ENCODE peak calls at places on chromosomes 13 and 19, in four cellular contexts. L, F, B and T are unnamed samples.

GRCh38 chr19:33666196-33666595 is 44.4 kb downstream of the CHST8 start:
- DNase-seq in L (no peak), F (no peak), B (no peak), T (no peak)

GRCh38 chr19:17020380-17020779 is 6.2 kb downstream of the CPAMD8 start:
- DNase-seq in L (no peak), F (no peak), B (no peak), T (peak; percentile 34)

GRCh38 chr19:54151362-54152035 is 8.0 kb downstream of the LENG1 start:
- DNase-seq in L (no peak), F (no peak), B (no peak), T (no peak)

GRCh38 chr13:102244617-102245227 is 157.1 kb downstream of the FGF14 start:
- DNase-seq in L (no peak), F (no peak), B (no peak), T (no peak)

GRCh38 chr13:110107568-110108347 is 199.2 kb downstream of the COL4A1 start:
- DNase-seq in L (no peak), F (no peak), B (no peak), T (no peak)

GRCh38 chr13:46164661-46165060 is 17.3 kb downstream of the LCP1 start:
- DNase-seq in L (no peak), F (no peak), B (no peak), T (no peak)

GRCh38 chr19:55590621-55591020 is 8.7 kb downstream of the FIZ1 start:
- DNase-seq in L (peak; percentile 66), F (no peak), B (no peak), T (no peak)

GRCh38 chr13:25911020-25911419 is 140.8 kb downstream of the SHISA2 start:
- DNase-seq in L (no peak), F (peak; percentile 74), B (no peak), T (no peak)

GRCh38 chr13:28438598-28439334 is 56.2 kb downstream of the FLT1 start:
- DNase-seq in L (no peak), F (no peak), B (no peak), T (no peak)

GRCh38 chr13:32125221-32125621 is 93.6 kb downstream of the FRY start:
- DNase-seq in L (no peak), F (no peak), B (no peak), T (no peak)

GRCh38 chr19:8390617-8390981 is 439 bp downstream of the RAB11B start:
- DNase-seq in L (peak; percentile 96), F (peak; percentile 91), B (peak; percentile 81), T (peak; percentile 96)

GRCh38 chr13:32330438-32330837 is 15.1 kb downstream of the BRCA2 start:
- DNase-seq in L (no peak), F (no peak), B (no peak), T (no peak)

GRCh38 chr19:41597600-41598041 is 21.7 kb downstream of the CEACAM21 start:
- DNase-seq in L (peak; percentile 74), F (no peak), B (peak; percentile 39), T (peak; percentile 70)

GRCh38 chr19:55301459-55302331 is 17.9 kb downstream of the BRSK1 start:
- DNase-seq in L (peak; percentile 99), F (peak; percentile 73), B (peak; percentile 68), T (peak; percentile 81)

GRCh38 chr19:13089139-13089856 is 13.4 kb downstream of the LYL1 start:
- DNase-seq in L (peak; percentile 44), F (no peak), B (peak; percentile 30), T (no peak)

DNA sequence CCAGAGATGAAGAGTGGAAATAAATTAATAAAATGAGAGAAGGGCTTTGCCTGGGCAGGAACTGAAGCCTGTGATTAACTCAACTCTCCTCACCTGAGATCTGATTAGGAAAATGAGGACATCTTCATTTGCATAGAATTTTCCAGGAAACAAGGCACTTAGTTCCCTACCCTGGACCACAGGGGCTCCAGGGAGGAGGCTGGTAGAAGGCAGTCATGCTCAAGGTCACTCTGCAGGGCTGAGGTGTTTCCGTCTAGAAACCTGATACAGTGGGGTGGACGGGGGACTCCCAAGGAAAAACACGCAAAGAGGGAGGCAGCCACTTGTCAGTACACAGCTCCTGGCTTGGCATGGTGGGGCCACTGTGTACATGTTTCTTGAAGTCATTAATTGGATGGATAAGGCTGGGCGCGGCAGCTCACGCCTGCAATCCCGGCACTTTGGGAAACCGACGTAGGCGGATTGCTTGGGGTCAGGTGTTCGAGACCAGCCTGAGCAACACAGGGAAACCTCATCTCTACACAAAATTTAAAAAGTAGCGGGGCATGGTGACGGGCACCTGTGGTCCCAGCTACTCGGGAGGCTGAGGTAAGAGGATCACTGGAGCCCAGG is 6.0 kb downstream of the KLK14 start:
- DNase-seq in L (no peak), F (no peak), B (no peak), T (no peak)
- TF ChIP-seq JUN in L (no peak), F (no peak), B (no peak), T (no peak)

DNA sequence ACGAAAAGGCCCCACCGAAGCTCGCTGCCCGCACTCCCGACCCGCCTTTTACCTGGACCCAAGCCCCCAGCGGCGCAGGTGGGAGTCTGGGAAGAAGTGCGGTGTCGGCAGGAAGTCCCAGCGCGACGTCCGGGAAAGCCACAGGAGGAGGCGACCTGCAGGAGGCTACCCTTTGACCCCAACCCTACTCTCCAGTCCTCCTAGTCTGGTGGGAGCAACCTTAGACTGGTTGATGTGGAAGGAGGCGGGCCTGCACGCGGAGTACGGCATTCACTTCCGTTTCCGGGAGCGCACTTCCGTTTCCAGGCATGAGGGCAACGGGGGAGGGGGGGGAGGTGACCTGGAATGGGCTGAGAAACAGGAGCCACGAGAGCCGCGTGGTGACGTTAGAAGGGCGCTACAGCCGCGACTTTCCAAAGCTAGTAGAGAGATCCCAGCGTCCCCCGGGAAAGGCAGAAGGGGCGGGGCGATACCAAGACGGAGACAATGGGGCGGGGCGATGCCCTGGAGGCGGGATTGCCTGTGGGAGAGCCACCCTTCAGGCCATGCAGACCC is 28.5 kb downstream of the ZNF266 start:
- DNase-seq in L (peak; percentile 78), F (peak; percentile 19), B (no peak), T (no peak)
- H3K9ac ChIP-seq in L (no peak overlapping the region), F (no peak overlapping the region), B (no peak overlapping the region), T (no peak overlapping the region)

GRCh38 chr13:39329182-39329639 is 273.8 kb downstream of the LHFPL6 start:
- DNase-seq in L (no peak), F (peak; percentile 71), B (no peak), T (no peak)
- TF ChIP-seq JUN in L (no peak), F (peak; percentile 47), B (no peak), T (no peak)

GRCh38 chr19:31421856-31422255 is 72.6 kb upstream of the TSHZ3 start:
- DNase-seq in L (no peak), F (no peak), B (no peak), T (no peak)

GRCh38 chr19:31418055-31418454 is 68.8 kb upstream of the TSHZ3 start:
- DNase-seq in L (no peak), F (no peak), B (no peak), T (no peak)

GRCh38 chr19:31419871-31420430 is 70.7 kb upstream of the TSHZ3 start:
- DNase-seq in L (no peak), F (no peak), B (no peak), T (no peak)

GRCh38 chr19:31416548-31416947 is 67.3 kb upstream of the TSHZ3 start:
- DNase-seq in L (no peak), F (no peak), B (no peak), T (no peak)

GRCh38 chr19:31418692-31419430 is 69.6 kb upstream of the TSHZ3 start:
- DNase-seq in L (no peak), F (peak; percentile 92), B (no peak), T (no peak)
- H3K9ac ChIP-seq in L (no peak overlapping the region), F (no peak overlapping the region), B (no peak overlapping the region), T (no peak overlapping the region)

GRCh38 chr13:112974125-112974524 is 5.1 kb downstream of the MCF2L start:
- DNase-seq in L (no peak), F (no peak), B (no peak), T (no peak)
- TF ChIP-seq JUN in L (no peak), F (no peak), B (no peak), T (no peak)

GRCh38 chr19:1227313-1227626 is 10.5 kb downstream of the CBARP start:
- DNase-seq in L (no peak), F (no peak), B (no peak), T (no peak)
- H3K9ac ChIP-seq in L (no peak overlapping the region), F (no peak overlapping the region), B (no peak overlapping the region), T (no peak overlapping the region)

GRCh38 chr19:45217193-45217956 is 27.8 kb downstream of the EXOC3L2 start:
- DNase-seq in L (no peak), F (no peak), B (no peak), T (no peak)

GRCh38 chr19:45213031-45213430 is 32.2 kb downstream of the EXOC3L2 start:
- DNase-seq in L (no peak), F (no peak), B (no peak), T (no peak)

GRCh38 chr19:45216677-45217076 is 28.5 kb downstream of the EXOC3L2 start:
- DNase-seq in L (no peak), F (no peak), B (no peak), T (peak; percentile 10)

GRCh38 chr19:45215391-45216191 is 29.6 kb downstream of the EXOC3L2 start:
- DNase-seq in L (no peak), F (no peak), B (no peak), T (peak; percentile 60)

GRCh38 chr19:45211751-45212381 is 33.3 kb downstream of the BLOC1S3 start:
- DNase-seq in L (no peak), F (no peak), B (no peak), T (peak; percentile 46)
- TF ChIP-seq JUN in L (no peak), F (no peak), B (no peak), T (no peak)

DNA sequence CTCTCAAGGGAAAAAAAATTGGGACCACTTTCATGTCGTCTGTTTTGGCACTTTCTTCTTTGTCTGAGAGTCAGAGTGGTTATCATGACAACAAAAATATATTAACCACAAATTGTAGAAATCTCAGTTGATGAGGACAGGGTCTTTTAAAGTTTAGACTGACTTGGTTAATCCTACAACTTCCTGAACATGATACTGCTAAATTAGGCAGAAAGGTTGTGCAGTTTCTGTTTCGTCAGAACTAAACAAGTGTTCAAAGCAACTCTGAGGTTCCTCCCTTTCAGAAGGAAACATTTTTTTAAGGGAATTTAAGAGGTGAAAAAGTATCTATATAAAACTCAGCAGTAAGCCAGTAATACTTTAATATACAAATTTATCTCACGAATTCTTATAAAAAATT is 15.3 kb downstream of the KLF5 start:
- DNase-seq in L (no peak), F (no peak), B (no peak), T (no peak)
- H3K9ac ChIP-seq in L (no peak overlapping the region), F (no peak overlapping the region), B (no peak overlapping the region), T (no peak overlapping the region)

GRCh38 chr13:97538193-97538592 is 104.2 kb downstream of the RAP2A start:
- DNase-seq in L (no peak), F (no peak), B (no peak), T (no peak)

GRCh38 chr13:97539651-97540230 is 105.8 kb downstream of the RAP2A start:
- DNase-seq in L (no peak), F (no peak), B (no peak), T (peak; percentile 10)

GRCh38 chr13:97535619-97536018 is 101.7 kb downstream of the RAP2A start:
- DNase-seq in L (no peak), F (no peak), B (no peak), T (no peak)

GRCh38 chr13:97540696-97541095 is 106.7 kb downstream of the RAP2A start:
- DNase-seq in L (no peak), F (no peak), B (no peak), T (no peak)

GRCh38 chr13:97537110-97537509 is 103.1 kb downstream of the RAP2A start:
- DNase-seq in L (no peak), F (no peak), B (no peak), T (no peak)
- TF ChIP-seq JUN in L (no peak), F (no peak), B (no peak), T (no peak)

GRCh38 chr19:46840157-46840942 is 10.3 kb downstream of the AP2S1 start:
- DNase-seq in L (peak; percentile 68), F (no peak), B (peak; percentile 63), T (peak; percentile 64)
- H3K9ac ChIP-seq in L (no peak overlapping the region), F (no peak overlapping the region), B (no peak overlapping the region), T (no peak overlapping the region)